ENCODE peak calls at places on chromosomes 2 and 18, in nine cellular contexts. L, M, Z, B, Y, C, A, I and W are unnamed samples.

GRCh38 chr18:59276047-59276446 is 2.8 kb upstream of the RAX start:
- DNase-seq in A (no peak), B (no peak), I (no peak), M (no peak), C (no peak), Y (peak), L (no peak), Z (no peak), W (no peak)

GRCh38 chr2:240561325-240561971 is 1.3 kb downstream of the DUSP28 start:
- DNase-seq in L (peak), M (no peak), I (peak), A (no peak), Y (no peak), Z (no peak), C (no peak), B (no peak), W (peak)

GRCh38 chr2:173860082-173860481 is 105.1 kb downstream of the SP3 start:
- DNase-seq in Z (no peak), M (no peak), C (no peak), B (no peak), I (no peak), L (no peak), A (no peak), Y (no peak), W (no peak)

GRCh38 chr2:23803275-23803964 is 123.5 kb downstream of the ATAD2B start:
- DNase-seq in A (no peak), B (no peak), Y (no peak), I (peak), L (no peak), Z (no peak), C (no peak), M (no peak), W (no peak)

GRCh38 chr2:134253804-134254203 is at the start of gene MGAT5:
- DNase-seq in Y (no peak), M (no peak), Z (no peak), B (no peak), L (peak), C (no peak), I (no peak), A (peak), W (no peak)

GRCh38 chr18:46250084-46250811 is 146.1 kb downstream of the HAUS1 start:
- DNase-seq in Z (no peak), A (peak), C (no peak), Y (peak), B (no peak), L (peak), M (peak), I (peak), W (no peak)

GRCh38 chr2:237298323-237299118 is 115.4 kb downstream of the COL6A3 start:
- DNase-seq in C (no peak), Y (no peak), M (peak), A (no peak), B (no peak), I (peak), L (peak), Z (no peak), W (no peak)

GRCh38 chr2:233553366-233553765 is 13.2 kb downstream of the USP40 start:
- DNase-seq in A (no peak), I (peak), Z (no peak), M (no peak), L (no peak), Y (no peak), B (no peak), C (no peak), W (no peak)

GRCh38 chr2:204749319-204749718 is 204.0 kb downstream of the PARD3B start:
- DNase-seq in Z (no peak), L (no peak), M (no peak), Y (no peak), B (no peak), C (no peak), I (no peak), A (no peak), W (no peak)

GRCh38 chr18:27009293-27009692 is 143.8 kb upstream of the AQP4 start:
- DNase-seq in B (no peak), M (no peak), Y (no peak), Z (no peak), L (no peak), A (no peak), I (no peak), C (no peak), W (no peak)

GRCh38 chr2:215537621-215538020 is 101.8 kb upstream of the FN1 start:
- DNase-seq in Y (peak), L (no peak), M (no peak), B (no peak), Z (no peak), C (no peak), A (no peak), I (peak), W (no peak)

GRCh38 chr2:165941827-165942226 is 11.7 kb downstream of the TTC21B start:
- DNase-seq in Y (no peak), A (no peak), I (no peak), C (no peak), M (no peak), B (no peak), L (no peak), Z (no peak), W (no peak)

GRCh38 chr2:208186921-208187320 is 2.9 kb downstream of the C2orf80 start:
- DNase-seq in Y (peak), M (no peak), I (no peak), L (no peak), B (no peak), A (no peak), C (no peak), Z (no peak), W (no peak)

GRCh38 chr18:68733693-68734092 is 18.8 kb upstream of the TMX3 start:
- DNase-seq in I (peak), M (no peak), L (no peak), A (no peak), Z (no peak), Y (peak), C (no peak), B (no peak), W (no peak)

GRCh38 chr2:202221873-202222272 is 16.5 kb downstream of the SUMO1 start:
- DNase-seq in I (peak), A (no peak), Z (no peak), Y (peak), C (no peak), L (no peak), M (no peak), B (no peak), W (no peak)

GRCh38 chr2:191927991-191928390 is 81.1 kb upstream of the CAVIN2 start:
- DNase-seq in C (no peak), M (peak), L (peak), A (no peak), Z (no peak), I (peak), B (no peak), Y (no peak), W (no peak)

GRCh38 chr2:223954401-223954800 is 2.9 kb upstream of the MRPL44 start:
- DNase-seq in C (no peak), M (no peak), I (peak), B (no peak), A (no peak), Z (no peak), L (no peak), Y (no peak), W (no peak)

GRCh38 chr18:45761512-45762114 is 37.6 kb downstream of the SLC14A1 start:
- DNase-seq in Z (no peak), L (no peak), Y (no peak), I (no peak), A (no peak), B (no peak), C (no peak), M (no peak), W (no peak)

GRCh38 chr2:12169060-12169406 is 422.6 kb downstream of the LPIN1 start:
- DNase-seq in C (no peak), Y (no peak), B (no peak), M (peak), A (no peak), Z (no peak), L (peak), I (peak), W (no peak)

GRCh38 chr2:72917875-72918660 is 749 bp downstream of the EMX1 start:
- DNase-seq in M (no peak), Z (no peak), I (no peak), B (no peak), A (no peak), Y (peak), C (no peak), L (peak), W (no peak)

GRCh38 chr2:58266211-58266610 is 25.1 kb upstream of the FANCL start:
- DNase-seq in Z (no peak), M (no peak), A (no peak), Y (no peak), C (no peak), I (peak), B (no peak), L (no peak), W (no peak)

GRCh38 chr2:80335411-80335810 is 30.9 kb upstream of the LRRTM1 start:
- DNase-seq in I (no peak), L (no peak), Z (no peak), M (no peak), B (no peak), A (no peak), C (no peak), Y (no peak), W (no peak)

GRCh38 chr2:71759056-71759455 is 305.7 kb downstream of the DYSF start:
- DNase-seq in Y (no peak), M (no peak), B (no peak), Z (no peak), I (peak), C (no peak), L (no peak), A (no peak), W (no peak)

GRCh38 chr18:25453556-25454269 is 101.7 kb upstream of the ZNF521 start:
- DNase-seq in B (no peak), C (no peak), Y (no peak), L (no peak), A (no peak), M (peak), I (peak), Z (no peak), W (peak)

GRCh38 chr2:20803287-20803686 is 19.6 kb downstream of the LDAH start:
- DNase-seq in Y (no peak), Z (no peak), C (no peak), M (no peak), I (no peak), L (peak), B (no peak), A (no peak), W (no peak)

GRCh38 chr2:42372474-42372787 is 11.4 kb upstream of the COX7A2L start:
- DNase-seq in A (no peak), Y (no peak), M (no peak), L (no peak), C (no peak), Z (no peak), B (no peak), I (no peak), W (no peak)

GRCh38 chr2:141015339-141016047 is 1115.3 kb downstream of the LRP1B start:
- DNase-seq in C (no peak), I (no peak), M (no peak), Y (peak), B (peak), A (no peak), Z (no peak), L (no peak), W (no peak)

GRCh38 chr2:150544731-150545130 is 57.3 kb upstream of the RND3 start:
- DNase-seq in Y (no peak), B (no peak), I (no peak), Z (no peak), A (no peak), C (no peak), L (no peak), M (no peak), W (no peak)

GRCh38 chr2:129302815-129303214 is 676.7 kb upstream of the RAB6C start:
- DNase-seq in Z (no peak), I (no peak), A (no peak), B (no peak), L (no peak), C (no peak), Y (no peak), M (no peak), W (no peak)

GRCh38 chr2:128769457-128770142 is 450.9 kb upstream of the HS6ST1 start:
- DNase-seq in L (no peak), A (no peak), I (no peak), B (no peak), Y (no peak), M (no peak), C (no peak), Z (no peak), W (peak)

GRCh38 chr18:79766308-79766707 is 31.4 kb upstream of the KCNG2 start:
- DNase-seq in M (no peak), L (peak), Z (no peak), Y (no peak), I (no peak), B (peak), A (no peak), C (no peak), W (no peak)

GRCh38 chr2:197055045-197055444 is 128.5 kb upstream of the PGAP1 start:
- DNase-seq in B (no peak), A (no peak), Z (no peak), I (no peak), Y (no peak), M (no peak), C (no peak), L (no peak), W (no peak)

GRCh38 chr2:148298201-148298600 is 277.3 kb downstream of the MBD5 start:
- DNase-seq in A (no peak), C (no peak), B (peak), L (no peak), Z (no peak), Y (no peak), I (no peak), M (no peak), W (no peak)

GRCh38 chr18:79203017-79203605 is 133.9 kb downstream of the ATP9B start:
- DNase-seq in L (no peak), M (peak), C (no peak), Y (no peak), Z (no peak), I (no peak), A (no peak), B (no peak), W (no peak)

GRCh38 chr2:42788882-42789281 is 3.5 kb downstream of the HAAO start:
- DNase-seq in M (no peak), L (no peak), C (no peak), B (no peak), A (no peak), Z (no peak), Y (no peak), I (no peak), W (no peak)

GRCh38 chr2:37798315-37799005 is 126.6 kb upstream of the RMDN2 start:
- DNase-seq in M (no peak), Y (no peak), L (no peak), Z (no peak), B (no peak), C (no peak), A (no peak), I (no peak), W (no peak)

GRCh38 chr2:209512951-209513350 is 89.1 kb downstream of the MAP2 start:
- DNase-seq in L (no peak), A (no peak), C (no peak), Y (no peak), B (no peak), Z (no peak), I (no peak), M (no peak), W (no peak)

GRCh38 chr2:86523491-86523890 is 39.8 kb downstream of the CHMP3 start:
- DNase-seq in C (no peak), M (no peak), Z (no peak), A (no peak), Y (no peak), B (no peak), L (no peak), I (no peak), W (no peak)
- TF ChIP-seq CTCF in C (no peak), M (no peak), Z (no peak), A (no peak), Y (no peak), B (no peak), L (no peak), I (no peak), W (no peak)

GRCh38 chr2:77520981-77521380 is 1.2 kb downstream of the LRRTM4 start:
- DNase-seq in C (no peak), B (no peak), I (no peak), M (no peak), Y (no peak), A (no peak), L (no peak), Z (no peak), W (no peak)

GRCh38 chr2:77519888-77520506 is 2.2 kb downstream of the LRRTM4 start:
- DNase-seq in I (no peak), C (no peak), L (no peak), M (no peak), Y (no peak), Z (no peak), A (no peak), B (no peak), W (no peak)

GRCh38 chr2:77521931-77522470 is at the start of gene LRRTM4:
- DNase-seq in I (no peak), M (no peak), Y (peak), B (peak), L (no peak), A (no peak), Z (no peak), C (no peak), W (no peak)

GRCh38 chr2:77522883-77523282 is 707 bp upstream of the LRRTM4 start:
- DNase-seq in Y (peak), I (no peak), L (no peak), M (no peak), C (no peak), Z (no peak), B (no peak), A (no peak), W (no peak)

DNA sequence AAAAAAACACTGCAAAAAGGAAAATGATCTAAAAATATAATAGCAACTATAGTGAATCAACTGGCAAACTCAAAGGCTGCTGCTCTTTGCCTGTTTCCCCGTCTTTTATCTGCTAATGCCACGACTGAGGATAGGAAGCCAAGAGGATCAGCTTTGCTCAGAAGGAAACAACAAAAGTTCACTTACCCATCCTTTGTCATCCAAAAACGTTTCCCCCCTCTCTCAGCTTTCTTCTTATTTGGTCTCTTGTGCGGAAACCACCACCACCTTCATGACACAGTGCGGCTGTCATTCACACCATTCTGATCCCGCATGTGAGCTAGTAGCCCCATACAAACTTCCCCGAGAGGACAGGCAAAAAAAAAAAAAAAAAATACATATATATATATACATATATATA is 694 bp downstream of the LRRTM4 start:
- DNase-seq in I (no peak), B (no peak), M (no peak), Y (peak), A (no peak), L (no peak), C (no peak), Z (no peak), W (no peak)
- H3K4me3 ChIP-seq in I (no peak), B (peak), M (no peak), Y (peak), A (no peak), L (no peak), C (no peak), Z (no peak), W (peak)

DNA sequence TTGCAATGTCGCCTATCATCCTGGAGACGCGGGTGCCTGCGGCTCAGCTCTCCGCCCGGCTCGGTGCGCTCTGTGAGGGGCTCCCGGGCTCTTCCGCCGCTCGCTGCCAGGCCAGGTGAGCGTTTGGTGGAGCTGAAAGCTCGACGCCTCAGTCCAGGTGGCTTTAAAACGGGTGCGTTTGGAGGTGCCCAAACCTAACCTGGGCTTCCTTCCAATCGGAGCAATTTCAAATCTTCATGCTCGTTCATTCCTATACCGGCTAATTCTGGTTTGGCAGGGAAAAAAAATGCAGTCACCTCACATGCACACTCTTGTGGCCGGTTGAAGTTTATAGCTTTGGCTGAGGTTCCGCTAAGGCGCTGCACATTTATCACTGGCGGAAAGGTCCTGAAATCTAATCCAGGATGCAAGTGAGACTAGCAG is at the start of gene SLC16A14:
- DNase-seq in I (peak), L (no peak), C (peak), A (peak), M (no peak), Z (no peak), Y (peak), B (no peak), W (no peak)
- TF ChIP-seq CTCF in I (peak), L (no peak), C (no peak), A (no peak), M (peak), Z (no peak), Y (no peak), B (peak), W (no peak)

GRCh38 chr18:61362511-61362910 is 29.3 kb downstream of the CDH20 start:
- DNase-seq in A (no peak), M (no peak), C (no peak), Z (no peak), L (no peak), B (no peak), Y (no peak), I (no peak), W (no peak)

DNA sequence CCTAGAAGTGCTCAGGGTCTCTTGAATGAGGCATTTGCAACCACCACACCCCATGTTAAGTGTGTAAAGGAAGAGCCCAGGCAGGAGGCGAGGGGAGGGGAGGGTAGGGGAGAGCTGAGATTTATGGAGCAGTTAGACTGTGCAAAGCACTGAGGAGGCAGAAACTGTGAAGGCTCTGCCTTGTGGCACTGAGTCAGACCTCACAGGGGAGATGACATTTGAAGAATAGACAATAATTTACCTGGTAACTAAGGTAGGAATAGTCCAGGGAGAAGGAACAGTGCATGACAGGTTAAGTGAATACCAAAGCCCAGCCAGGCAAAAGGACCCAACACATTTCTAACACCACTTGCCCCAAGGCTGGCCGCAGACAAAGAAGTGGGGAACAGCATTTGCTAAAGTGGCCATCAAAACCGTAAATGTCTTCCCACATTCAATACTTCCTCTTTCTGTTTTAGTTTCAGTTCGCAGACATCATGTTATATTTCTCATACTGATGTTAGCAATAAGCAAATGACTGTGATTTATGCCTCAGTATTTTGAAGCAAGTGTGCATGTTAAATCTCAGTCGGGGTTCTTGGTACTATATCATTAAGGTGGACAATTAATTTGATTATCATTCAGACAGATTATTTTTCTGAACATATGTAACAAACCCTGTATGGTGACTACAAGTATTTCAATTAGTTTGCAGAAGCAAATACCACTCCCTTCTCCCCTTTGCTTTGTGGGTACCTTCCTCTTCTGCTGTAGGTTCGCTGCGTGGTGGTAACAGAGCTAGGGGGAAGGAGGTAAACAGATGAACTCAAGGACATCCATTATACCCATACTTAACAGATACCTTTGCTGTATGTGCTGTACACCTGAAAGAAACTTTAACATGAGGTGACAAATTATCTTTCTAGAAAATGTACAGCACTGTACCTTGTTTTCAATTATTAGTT is 27.5 kb downstream of the CDH20 start:
- DNase-seq in L (no peak), Z (no peak), I (no peak), Y (no peak), M (no peak), C (no peak), B (no peak), A (no peak), W (no peak)
- H3K4me3 ChIP-seq in L (no peak), Z (no peak), I (no peak), Y (no peak), M (no peak), C (no peak), B (no peak), A (no peak), W (no peak)

DNA sequence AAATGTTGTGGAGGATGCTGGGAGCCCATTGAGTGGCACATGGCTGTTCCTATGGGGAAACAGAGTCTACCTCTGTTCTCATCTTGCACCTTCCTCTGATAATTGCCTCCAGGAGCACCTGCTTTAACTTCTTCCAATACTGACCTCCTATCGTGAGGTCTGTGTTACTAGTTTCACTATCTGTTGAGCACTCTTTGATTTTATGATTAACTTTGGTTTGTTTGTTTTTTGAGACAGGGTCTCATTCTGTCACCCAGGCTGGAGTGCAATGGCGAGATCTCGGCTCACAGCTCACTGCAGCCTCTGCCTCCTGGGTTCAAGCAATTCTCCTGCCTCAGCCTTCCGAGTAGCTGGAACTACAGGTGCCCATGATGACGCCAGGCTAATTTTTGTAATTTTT is 12.1 kb upstream of the RFX8 start:
- DNase-seq in A (no peak), L (no peak), Y (no peak), I (no peak), B (no peak), C (no peak), Z (no peak), M (no peak), W (no peak)
- TF ChIP-seq CTCF in A (no peak), L (no peak), Y (no peak), I (no peak), B (no peak), C (no peak), Z (no peak), M (no peak), W (no peak)

GRCh38 chr2:36406296-36406695 is 50.7 kb downstream of the CRIM1 start:
- DNase-seq in C (no peak), I (no peak), M (no peak), B (no peak), Z (no peak), Y (no peak), L (no peak), A (no peak), W (no peak)
- H3K4me3 ChIP-seq in C (no peak), I (no peak), M (no peak), B (no peak), Z (no peak), Y (no peak), L (no peak), A (no peak), W (no peak)